ENCODE peak calls at places on chromosome 18, in nine cellular contexts. S is stimulated activated CD4-positive, alpha-beta T cell treated with anti-CD3 and anti-CD28 coated beads, Interleukin-1b, Interleukin-23, amount 100 ng/mL, for 4 hours; C is fibroblast of villous mesenchyme; E is neural crest cell; U is DND-41; A is stimulated activated CD8-positive, alpha-beta memory T cell treated with anti-CD3 and anti-CD28 coated beads, Interleukin-4, amount 100 ng/mL, for 24 hours; G is foreskin fibroblast; M is central memory CD4-positive, alpha-beta T cell; W is esophagus muscularis mucosa. R is an unnamed sample.

GRCh38 chr18:35155403-35156117 is 85.3 kb upstream of the ZNF397 start:
- DNase-seq in W (peak), S (no peak), M (no peak), A (no peak), C (no peak), U (no peak), E (no peak), G (no peak), R (peak)

GRCh38 chr18:22563098-22563707 is 145.5 kb upstream of the CTAGE1 start:
- DNase-seq in W (no peak), G (peak), A (no peak), U (peak), E (no peak), C (peak), S (no peak), M (no peak), R (no peak)

GRCh38 chr18:44719519-44720060 is 38.9 kb downstream of the SETBP1 start:
- DNase-seq in S (no peak), W (no peak), E (no peak), G (no peak), C (no peak), M (no peak), U (no peak), A (no peak), R (no peak)

GRCh38 chr18:62165583-62165982 is 21.3 kb downstream of the PIGN start:
- DNase-seq in U (no peak), A (no peak), C (no peak), S (no peak), G (no peak), E (no peak), M (no peak), W (no peak), R (no peak)

GRCh38 chr18:48580782-48581181 is 42.0 kb downstream of the CTIF start:
- DNase-seq in U (no peak), G (no peak), M (no peak), S (no peak), C (peak), A (no peak), W (no peak), E (no peak), R (peak)

GRCh38 chr18:76988015-76988826 is 144.4 kb downstream of the MBP start:
- DNase-seq in U (no peak), C (no peak), S (no peak), M (no peak), A (no peak), E (no peak), W (no peak), G (no peak), R (no peak)

GRCh38 chr18:55287146-55287806 is 300.7 kb downstream of the TCF4 start:
- DNase-seq in U (no peak), C (no peak), E (no peak), S (no peak), A (no peak), G (no peak), M (no peak), W (no peak), R (no peak)

GRCh38 chr18:62070306-62070705 is 116.5 kb downstream of the PIGN start:
- DNase-seq in U (no peak), W (no peak), M (no peak), C (peak), A (no peak), S (no peak), E (no peak), G (peak), R (no peak)

GRCh38 chr18:62754026-62754425 is 38.7 kb downstream of the PHLPP1 start:
- DNase-seq in C (no peak), U (no peak), W (no peak), E (no peak), S (no peak), A (no peak), M (no peak), G (no peak), R (no peak)

GRCh38 chr18:59870623-59871130 is 29.1 kb upstream of the PMAIP1 start:
- DNase-seq in E (no peak), G (no peak), A (no peak), U (no peak), C (peak), S (no peak), M (no peak), W (no peak), R (no peak)

GRCh38 chr18:459801-460200 is 40.7 kb downstream of the COLEC12 start:
- DNase-seq in U (no peak), W (no peak), S (no peak), C (no peak), A (no peak), E (no peak), G (no peak), M (no peak), R (no peak)

GRCh38 chr18:10822457-10822856 is 296.6 kb downstream of the NAPG start:
- DNase-seq in C (no peak), A (no peak), S (no peak), U (peak), M (no peak), E (no peak), W (peak), G (no peak), R (peak)

GRCh38 chr18:6543330-6543908 is 128.7 kb upstream of the L3MBTL4 start:
- DNase-seq in U (no peak), S (no peak), E (no peak), G (peak), C (peak), A (no peak), W (no peak), M (no peak), R (no peak)

GRCh38 chr18:75478996-75479870 is 51.7 kb upstream of the SMIM21 start:
- DNase-seq in M (peak), E (no peak), A (no peak), S (no peak), G (peak), C (peak), W (no peak), U (peak), R (no peak)

GRCh38 chr18:54261894-54262293 is 7.4 kb upstream of the POLI start:
- DNase-seq in U (no peak), G (no peak), A (peak), W (no peak), C (no peak), M (no peak), S (peak), E (no peak), R (no peak)

GRCh38 chr18:78672862-78673446 is 306.7 kb upstream of the SALL3 start:
- DNase-seq in G (no peak), S (no peak), M (no peak), E (no peak), W (no peak), U (no peak), A (no peak), C (no peak), R (no peak)

GRCh38 chr18:13530879-13531387 is 195.4 kb downstream of the FAM210A start:
- DNase-seq in E (no peak), A (no peak), S (no peak), C (peak), W (no peak), U (peak), M (no peak), G (peak), R (peak)

GRCh38 chr18:48915621-48916425 is 34.9 kb downstream of the SMAD7 start:
- DNase-seq in E (no peak), W (no peak), A (no peak), G (no peak), C (peak), U (no peak), M (no peak), S (no peak), R (no peak)

GRCh38 chr18:57846258-57846657 is 43.1 kb upstream of the ATP8B1 start:
- DNase-seq in U (no peak), E (no peak), C (peak), S (no peak), M (no peak), A (no peak), G (peak), W (no peak), R (no peak)

GRCh38 chr18:23244431-23244830 is 109.1 kb downstream of the CABLES1 start:
- DNase-seq in E (no peak), S (no peak), W (no peak), U (no peak), A (no peak), M (no peak), C (peak), G (no peak), R (no peak)

GRCh38 chr18:23595610-23596009 is 9.3 kb upstream of the NPC1 start:
- DNase-seq in S (no peak), U (no peak), E (no peak), W (no peak), C (no peak), G (no peak), M (no peak), A (no peak), R (no peak)

GRCh38 chr18:43805646-43806194 is 528.4 kb upstream of the SYT4 start:
- DNase-seq in C (peak), G (peak), S (no peak), U (no peak), A (no peak), W (no peak), M (no peak), E (no peak), R (no peak)

GRCh38 chr18:48877941-48878340 is 72.8 kb downstream of the SMAD7 start:
- DNase-seq in S (no peak), W (no peak), U (no peak), E (no peak), C (no peak), A (no peak), M (no peak), G (no peak), R (no peak)

R was measured in WTC11.